ENCODE peak calls at places on chromosomes 11 and 22, in seven cellular contexts. One of them, this sample, is unnamed.

GRCh38 chr11:118604566-118604965 is 2.8 kb upstream of the PHLDB1 start:
- DNase-seq in Daoy: no peak
- DNase-seq in HT1080: no peak
- DNase-seq in foreskin fibroblast: no peak
- DNase-seq in AG08395: no peak
- DNase-seq in cardiac fibroblast: no peak
- DNase-seq in HS-27A: no peak
- DNase-seq in this sample: no peak

GRCh38 chr11:28245131-28245530 is 136.9 kb downstream of the METTL15 start:
- DNase-seq in Daoy: no peak
- DNase-seq in HT1080: no peak
- DNase-seq in foreskin fibroblast: no peak
- DNase-seq in AG08395: peak
- DNase-seq in cardiac fibroblast: no peak
- DNase-seq in HS-27A: no peak
- DNase-seq in this sample: no peak

GRCh38 chr11:35190804-35191348 is 51.9 kb downstream of the CD44 start:
- DNase-seq in Daoy: no peak
- DNase-seq in HT1080: no peak
- DNase-seq in foreskin fibroblast: no peak
- DNase-seq in AG08395: no peak
- DNase-seq in cardiac fibroblast: peak
- DNase-seq in HS-27A: no peak
- DNase-seq in this sample: no peak

GRCh38 chr11:59259867-59260475 is 47.2 kb upstream of the MPEG1 start:
- DNase-seq in Daoy: no peak
- DNase-seq in HT1080: no peak
- DNase-seq in foreskin fibroblast: no peak
- DNase-seq in AG08395: no peak
- DNase-seq in cardiac fibroblast: no peak
- DNase-seq in HS-27A: no peak
- DNase-seq in this sample: no peak

GRCh38 chr11:128837627-128838026 is 29.5 kb downstream of the KCNJ1 start:
- DNase-seq in Daoy: no peak
- DNase-seq in HT1080: peak
- DNase-seq in foreskin fibroblast: no peak
- DNase-seq in AG08395: no peak
- DNase-seq in cardiac fibroblast: peak
- DNase-seq in HS-27A: no peak
- DNase-seq in this sample: no peak

GRCh38 chr11:84019576-84020194 is 733.5 kb upstream of the CCDC90B start:
- DNase-seq in Daoy: no peak
- DNase-seq in HT1080: peak
- DNase-seq in foreskin fibroblast: no peak
- DNase-seq in AG08395: peak
- DNase-seq in cardiac fibroblast: peak
- DNase-seq in HS-27A: no peak
- DNase-seq in this sample: peak

GRCh38 chr11:126710804-126711399 is 289.7 kb downstream of the KIRREL3 start:
- DNase-seq in Daoy: no peak
- DNase-seq in HT1080: no peak
- DNase-seq in foreskin fibroblast: no peak
- DNase-seq in AG08395: no peak
- DNase-seq in cardiac fibroblast: no peak
- DNase-seq in HS-27A: no peak
- DNase-seq in this sample: no peak

GRCh38 chr11:82932564-82932963 is 31.0 kb downstream of the DDIAS start:
- DNase-seq in Daoy: no peak
- DNase-seq in HT1080: no peak
- DNase-seq in foreskin fibroblast: no peak
- DNase-seq in AG08395: no peak
- DNase-seq in cardiac fibroblast: no peak
- DNase-seq in HS-27A: no peak
- DNase-seq in this sample: no peak

GRCh38 chr11:35927730-35928129 is 16.1 kb upstream of the LDLRAD3 start:
- DNase-seq in Daoy: peak
- DNase-seq in HT1080: peak
- DNase-seq in foreskin fibroblast: no peak
- DNase-seq in AG08395: no peak
- DNase-seq in cardiac fibroblast: peak
- DNase-seq in HS-27A: no peak
- DNase-seq in this sample: no peak

GRCh38 chr22:47091241-47091691 is 328.8 kb downstream of the TBC1D22A start:
- DNase-seq in Daoy: no peak
- DNase-seq in HT1080: no peak
- DNase-seq in foreskin fibroblast: no peak
- DNase-seq in AG08395: no peak
- DNase-seq in cardiac fibroblast: peak
- DNase-seq in HS-27A: no peak
- DNase-seq in this sample: no peak

This sample was measured in RPMI7951.